ENCODE peak calls at places on chromosomes 13 and 19, in five cellular contexts. J is RWPE1, B is breast epithelium, Y is B cell, Z is non-pigmented ciliary epithelial cell. W is an unnamed sample.

GRCh38 chr19:13277104-13277809 is 127.0 kb downstream of the IER2 start:
- DNase-seq in Y (peak; percentile 66), Z (peak; percentile 28), B (no peak), J (peak; percentile 77), W (peak; percentile 24)

GRCh38 chr13:51557875-51558604 is 26.2 kb upstream of the WDFY2 start:
- DNase-seq in Z (peak; percentile 77), Y (no peak), J (peak; percentile 80), B (no peak), W (peak; percentile 87)

GRCh38 chr19:46607441-46607841 is 6.3 kb downstream of the CALM3 start:
- DNase-seq in Y (no peak), Z (no peak), J (no peak), B (peak; percentile 22), W (no peak)

GRCh38 chr19:10510301-10510802 is 6.9 kb downstream of the S1PR5 start:
- DNase-seq in B (no peak), Z (no peak), J (peak; percentile 45), Y (peak; percentile 82), W (peak; percentile 50)

GRCh38 chr13:26037302-26037701 is 14.5 kb downstream of the SHISA2 start:
- DNase-seq in B (no peak), J (no peak), Y (no peak), Z (no peak), W (no peak)

GRCh38 chr19:18869781-18870530 is 26.0 kb downstream of the CERS1 start:
- DNase-seq in Y (no peak), B (no peak), J (no peak), Z (no peak), W (no peak)

GRCh38 chr19:6499052-6499790 is 2.9 kb downstream of the TUBB4A start:
- DNase-seq in Y (no peak), B (no peak), Z (no peak), J (no peak), W (no peak)

GRCh38 chr19:41871573-41872383 is 5.3 kb upstream of the CD79A start:
- DNase-seq in Y (peak; percentile 76), B (no peak), Z (no peak), J (no peak), W (no peak)

GRCh38 chr13:34207334-34207733 is 389.4 kb downstream of the RFC3 start:
- DNase-seq in B (no peak), Y (no peak), J (peak; percentile 35), Z (peak; percentile 82), W (peak; percentile 16)

GRCh38 chr19:17873661-17874422 is 2.1 kb downstream of the SLC5A5 start:
- DNase-seq in Z (no peak), Y (peak; percentile 91), J (peak; percentile 81), B (no peak), W (no peak)

GRCh38 chr19:29202281-29202680 is 10.7 kb downstream of the UQCRFS1 start:
- DNase-seq in Y (no peak), J (no peak), Z (no peak), B (no peak), W (no peak)

GRCh38 chr19:19074172-19074905 is 10.5 kb downstream of the SLC25A42 start:
- DNase-seq in Y (no peak), B (no peak), J (no peak), Z (no peak), W (no peak)

GRCh38 chr13:70338608-70339007 is 230.4 kb upstream of the KLHL1 start:
- DNase-seq in J (no peak), Y (no peak), B (no peak), Z (no peak), W (no peak)

GRCh38 chr13:113920606-113921306 is 53.1 kb downstream of the C13orf46 start:
- DNase-seq in Y (no peak), J (no peak), Z (no peak), B (peak; percentile 7), W (no peak)

GRCh38 chr19:10653732-10654609 is at the start of gene ILF3:
- DNase-seq in B (peak; percentile 100), J (peak; percentile 97), Z (peak; percentile 100), Y (peak; percentile 95), W (peak; percentile 100)

W was measured in foreskin keratinocyte.